ENCODE peak calls at places on chromosomes 12 and 14, in ten cellular contexts. H, W, P, E, U, B, V, X, C and K are unnamed samples.

GRCh38 chr14:68793734-68794129 is 865 bp upstream of the ZFP36L1 start:
- DNase-seq in H (no peak), W (no peak), P (peak; percentile 72), E (no peak), U (no peak), B (no peak), V (no peak), X (no peak), C (no peak), K (no peak)

GRCh38 chr12:84601483-84601882 is 311.1 kb downstream of the SLC6A15 start:
- DNase-seq in H (no peak), W (no peak), P (no peak), E (no peak), U (no peak), B (no peak), V (no peak), X (no peak), C (no peak), K (no peak)

GRCh38 chr12:13435535-13435934 is 239.0 kb downstream of the EMP1 start:
- DNase-seq in H (no peak), W (no peak), P (no peak), E (no peak), U (peak; percentile 23), B (no peak), V (no peak), X (no peak), C (no peak), K (peak; percentile 26)

GRCh38 chr12:127556487-127556886 is 710.5 kb upstream of the TMEM132C start:
- DNase-seq in H (no peak), W (no peak), P (no peak), E (no peak), U (no peak), B (no peak), V (no peak), X (no peak), C (no peak), K (peak; percentile 11)

GRCh38 chr14:64388533-64389243 is 535 bp downstream of the MTHFD1 start:
- DNase-seq in H (no peak), W (no peak), P (peak; percentile 19), E (no peak), U (peak; percentile 25), B (peak; percentile 59), V (no peak), X (no peak), C (peak; percentile 13), K (peak; percentile 24)

GRCh38 chr14:85387181-85387580 is 142.8 kb upstream of the FLRT2 start:
- DNase-seq in H (no peak), W (no peak), P (no peak), E (no peak), U (no peak), B (no peak), V (no peak), X (no peak), C (no peak), K (no peak)

GRCh38 chr12:54215990-54216579 is 27.3 kb upstream of the SMUG1 start:
- DNase-seq in H (no peak), W (no peak), P (peak; percentile 87), E (no peak), U (no peak), B (no peak), V (no peak), X (peak; percentile 26), C (no peak), K (peak; percentile 57)

GRCh38 chr12:43742106-43742505 is 16.5 kb downstream of the PUS7L start:
- DNase-seq in H (no peak), W (no peak), P (no peak), E (no peak), U (peak; percentile 4), B (no peak), V (no peak), X (no peak), C (peak; percentile 75), K (no peak)

GRCh38 chr14:77088645-77089044 is 9.4 kb upstream of the CIPC start:
- DNase-seq in H (no peak), W (no peak), P (no peak), E (no peak), U (no peak), B (no peak), V (no peak), X (no peak), C (no peak), K (no peak)

GRCh38 chr12:5907812-5908211 is 37.2 kb downstream of the ANO2 start:
- DNase-seq in H (no peak), W (peak; percentile 29), P (no peak), E (no peak), U (no peak), B (no peak), V (no peak), X (no peak), C (peak; percentile 20), K (peak; percentile 9)

GRCh38 chr14:70698288-70698687 is 56.6 kb downstream of the TTC9 start:
- DNase-seq in H (no peak), W (no peak), P (no peak), E (no peak), U (peak; percentile 53), B (no peak), V (no peak), X (no peak), C (peak; percentile 12), K (peak; percentile 69)

GRCh38 chr12:52362118-52362726 is 5.1 kb downstream of the KRT85 start:
- DNase-seq in H (no peak), W (peak; percentile 56), P (peak; percentile 21), E (peak; percentile 63), U (peak; percentile 19), B (no peak), V (no peak), X (no peak), C (no peak), K (peak; percentile 13)

GRCh38 chr14:23931705-23932314 is 21.8 kb upstream of the DHRS4 start:
- DNase-seq in H (no peak), W (no peak), P (no peak), E (no peak), U (no peak), B (no peak), V (no peak), X (no peak), C (no peak), K (no peak)

GRCh38 chr14:55780156-55780946 is 200.3 kb downstream of the KTN1 start:
- DNase-seq in H (no peak), W (peak; percentile 80), P (no peak), E (no peak), U (peak; percentile 82), B (no peak), V (no peak), X (no peak), C (peak; percentile 90), K (no peak)

GRCh38 chr12:85588221-85588620 is 248.0 kb downstream of the RASSF9 start:
- DNase-seq in H (no peak), W (no peak), P (no peak), E (no peak), U (no peak), B (no peak), V (no peak), X (no peak), C (no peak), K (no peak)